ENCODE peak calls at places on chromosome 4, in six cellular contexts. One of them, this sample, is unnamed.

GRCh38 chr4:151822331-151822730 is 61.5 kb upstream of the GATB start:
- DNase-seq in NCI-H345: no peak
- DNase-seq in DND-41: no peak
- DNase-seq in transverse colon: no peak
- DNase-seq in PC-3: no peak
- DNase-seq in C1 segment of cervical spinal cord: no peak
- DNase-seq in this sample: no peak

GRCh38 chr4:122896270-122896669 is 26.1 kb downstream of the NUDT6 start:
- DNase-seq in NCI-H345: no peak
- DNase-seq in DND-41: no peak
- DNase-seq in transverse colon: no peak
- DNase-seq in PC-3: no peak
- DNase-seq in C1 segment of cervical spinal cord: no peak
- DNase-seq in this sample: no peak

GRCh38 chr4:144178414-144178813 is 37.9 kb upstream of the GYPA start:
- DNase-seq in NCI-H345: no peak
- DNase-seq in DND-41: no peak
- DNase-seq in transverse colon: no peak
- DNase-seq in PC-3: no peak
- DNase-seq in C1 segment of cervical spinal cord: no peak
- DNase-seq in this sample: peak; percentile 3

GRCh38 chr4:8534129-8534528 is 46.1 kb upstream of the GPR78 start:
- DNase-seq in NCI-H345: no peak
- DNase-seq in DND-41: no peak
- DNase-seq in transverse colon: peak; percentile 32
- DNase-seq in PC-3: peak; percentile 92
- DNase-seq in C1 segment of cervical spinal cord: no peak
- DNase-seq in this sample: no peak

GRCh38 chr4:70915048-70915815 is 13.1 kb downstream of the MOB1B start:
- DNase-seq in NCI-H345: no peak
- DNase-seq in DND-41: no peak
- DNase-seq in transverse colon: no peak
- DNase-seq in PC-3: peak; percentile 88
- DNase-seq in C1 segment of cervical spinal cord: no peak
- DNase-seq in this sample: no peak

GRCh38 chr4:156677136-156677535 is 294.5 kb downstream of the PDGFC start:
- DNase-seq in NCI-H345: no peak
- DNase-seq in DND-41: no peak
- DNase-seq in transverse colon: peak; percentile 14
- DNase-seq in PC-3: peak; percentile 71
- DNase-seq in C1 segment of cervical spinal cord: no peak
- DNase-seq in this sample: no peak

GRCh38 chr4:36187723-36188333 is 56.5 kb downstream of the ARAP2 start:
- DNase-seq in NCI-H345: peak; percentile 1
- DNase-seq in DND-41: no peak
- DNase-seq in transverse colon: no peak
- DNase-seq in PC-3: peak; percentile 47
- DNase-seq in C1 segment of cervical spinal cord: no peak
- DNase-seq in this sample: peak; percentile 4

GRCh38 chr4:23333946-23334878 is 555.6 kb downstream of the PPARGC1A start:
- DNase-seq in NCI-H345: peak; percentile 70
- DNase-seq in DND-41: peak; percentile 66
- DNase-seq in transverse colon: no peak
- DNase-seq in PC-3: peak; percentile 77
- DNase-seq in C1 segment of cervical spinal cord: no peak
- DNase-seq in this sample: no peak

GRCh38 chr4:14178421-14178820 is 550.9 kb upstream of the BOD1L1 start:
- DNase-seq in NCI-H345: no peak
- DNase-seq in DND-41: no peak
- DNase-seq in transverse colon: no peak
- DNase-seq in PC-3: peak; percentile 68
- DNase-seq in C1 segment of cervical spinal cord: no peak
- DNase-seq in this sample: no peak

GRCh38 chr4:83207497-83208105 is 77.0 kb downstream of the COQ2 start:
- DNase-seq in NCI-H345: no peak
- DNase-seq in DND-41: no peak
- DNase-seq in transverse colon: peak; percentile 46
- DNase-seq in PC-3: peak; percentile 75
- DNase-seq in C1 segment of cervical spinal cord: no peak
- DNase-seq in this sample: peak; percentile 33

GRCh38 chr4:69881173-69881773 is 21.3 kb upstream of the SULT1E1 start:
- DNase-seq in NCI-H345: peak; percentile 26
- DNase-seq in DND-41: peak; percentile 10
- DNase-seq in transverse colon: peak; percentile 17
- DNase-seq in PC-3: peak; percentile 66
- DNase-seq in C1 segment of cervical spinal cord: no peak
- DNase-seq in this sample: peak; percentile 17

GRCh38 chr4:111519683-111520082 is 625.6 kb upstream of the FAM241A start:
- DNase-seq in NCI-H345: no peak
- DNase-seq in DND-41: no peak
- DNase-seq in transverse colon: no peak
- DNase-seq in PC-3: no peak
- DNase-seq in C1 segment of cervical spinal cord: no peak
- DNase-seq in this sample: no peak

GRCh38 chr4:70183168-70183939 is 12.2 kb upstream of the ODAM start:
- DNase-seq in NCI-H345: no peak
- DNase-seq in DND-41: peak; percentile 25
- DNase-seq in transverse colon: peak; percentile 7
- DNase-seq in PC-3: peak; percentile 71
- DNase-seq in C1 segment of cervical spinal cord: no peak
- DNase-seq in this sample: peak; percentile 1

GRCh38 chr4:109600431-109600830 is 40.4 kb downstream of the MCUB start:
- DNase-seq in NCI-H345: no peak
- DNase-seq in DND-41: no peak
- DNase-seq in transverse colon: no peak
- DNase-seq in PC-3: no peak
- DNase-seq in C1 segment of cervical spinal cord: no peak
- DNase-seq in this sample: no peak

GRCh38 chr4:174496631-174497442 is 25.5 kb downstream of the HPGD start:
- DNase-seq in NCI-H345: peak; percentile 1
- DNase-seq in DND-41: no peak
- DNase-seq in transverse colon: peak; percentile 81
- DNase-seq in PC-3: peak; percentile 55
- DNase-seq in C1 segment of cervical spinal cord: no peak
- DNase-seq in this sample: no peak

GRCh38 chr4:41146716-41147506 is 67.4 kb downstream of the APBB2 start:
- DNase-seq in NCI-H345: peak; percentile 22
- DNase-seq in DND-41: no peak
- DNase-seq in transverse colon: no peak
- DNase-seq in PC-3: no peak
- DNase-seq in C1 segment of cervical spinal cord: peak; percentile 73
- DNase-seq in this sample: no peak

GRCh38 chr4:47038263-47038662 is 6.9 kb downstream of the GABRB1 start:
- DNase-seq in NCI-H345: no peak
- DNase-seq in DND-41: no peak
- DNase-seq in transverse colon: no peak
- DNase-seq in PC-3: no peak
- DNase-seq in C1 segment of cervical spinal cord: no peak
- DNase-seq in this sample: no peak

GRCh38 chr4:76250962-76251361 is 559 bp upstream of the FAM47E start:
- DNase-seq in NCI-H345: peak; percentile 56
- DNase-seq in DND-41: no peak
- DNase-seq in transverse colon: no peak
- DNase-seq in PC-3: no peak
- DNase-seq in C1 segment of cervical spinal cord: no peak
- DNase-seq in this sample: no peak

GRCh38 chr4:18067031-18067430 is 45.5 kb upstream of the LCORL start:
- DNase-seq in NCI-H345: no peak
- DNase-seq in DND-41: no peak
- DNase-seq in transverse colon: no peak
- DNase-seq in PC-3: no peak
- DNase-seq in C1 segment of cervical spinal cord: no peak
- DNase-seq in this sample: no peak

GRCh38 chr4:176949022-176949421 is 156.3 kb upstream of the VEGFC start:
- DNase-seq in NCI-H345: no peak
- DNase-seq in DND-41: no peak
- DNase-seq in transverse colon: no peak
- DNase-seq in PC-3: no peak
- DNase-seq in C1 segment of cervical spinal cord: no peak
- DNase-seq in this sample: no peak

GRCh38 chr4:2186133-2186864 is 55.6 kb downstream of the HAUS3 start:
- DNase-seq in NCI-H345: peak; percentile 36
- DNase-seq in DND-41: no peak
- DNase-seq in transverse colon: peak; percentile 24
- DNase-seq in PC-3: peak; percentile 60
- DNase-seq in C1 segment of cervical spinal cord: no peak
- DNase-seq in this sample: no peak

GRCh38 chr4:6549445-6549844 is 25.5 kb upstream of the MAN2B2 start:
- DNase-seq in NCI-H345: no peak
- DNase-seq in DND-41: no peak
- DNase-seq in transverse colon: no peak
- DNase-seq in PC-3: no peak
- DNase-seq in C1 segment of cervical spinal cord: no peak
- DNase-seq in this sample: no peak

GRCh38 chr4:8688041-8688907 is 95.7 kb downstream of the CPZ start:
- DNase-seq in NCI-H345: no peak
- DNase-seq in DND-41: no peak
- DNase-seq in transverse colon: peak; percentile 13
- DNase-seq in PC-3: peak; percentile 8
- DNase-seq in C1 segment of cervical spinal cord: no peak
- DNase-seq in this sample: peak; percentile 54

GRCh38 chr4:85715996-85716737 is 241.2 kb downstream of the ARHGAP24 start:
- DNase-seq in NCI-H345: no peak
- DNase-seq in DND-41: no peak
- DNase-seq in transverse colon: no peak
- DNase-seq in PC-3: no peak
- DNase-seq in C1 segment of cervical spinal cord: no peak
- DNase-seq in this sample: no peak

GRCh38 chr4:52959545-52959944 is 97.4 kb downstream of the RASL11B start:
- DNase-seq in NCI-H345: no peak
- DNase-seq in DND-41: no peak
- DNase-seq in transverse colon: no peak
- DNase-seq in PC-3: no peak
- DNase-seq in C1 segment of cervical spinal cord: no peak
- DNase-seq in this sample: no peak